ENCODE peak calls at places on chromosomes 1 and 21, in seven cellular contexts. E is Peyer's patch, X is body of pancreas, Y is sigmoid colon, P is tibial nerve, I is IMR-90, F is H54. K is an unnamed sample.

GRCh38 chr1:108955111-108955510 is 8.2 kb downstream of the CLCC1 start:
- DNase-seq in E (no peak), X (no peak), Y (no peak), P (no peak), I (no peak), F (no peak), K (no peak)

GRCh38 chr1:154425172-154425571 is 20.0 kb downstream of the IL6R start:
- DNase-seq in E (no peak), X (no peak), Y (no peak), P (no peak), I (no peak), F (no peak), K (no peak)

GRCh38 chr1:81874461-81874860 is 73.7 kb downstream of the ADGRL2 start:
- DNase-seq in E (no peak), X (no peak), Y (no peak), P (no peak), I (no peak), F (no peak), K (no peak)

GRCh38 chr1:2526824-2527552 is 592 bp upstream of the PANK4 start:
- DNase-seq in E (no peak), X (no peak), Y (peak), P (no peak), I (peak), F (peak), K (no peak)

GRCh38 chr1:54861070-54861761 is 25.8 kb downstream of the DHCR24 start:
- DNase-seq in E (no peak), X (no peak), Y (no peak), P (no peak), I (no peak), F (no peak), K (peak)

GRCh38 chr21:46294647-46295176 is 8.6 kb downstream of the YBEY start:
- DNase-seq in E (no peak), X (no peak), Y (no peak), P (no peak), I (peak), F (peak), K (peak)

GRCh38 chr1:157004771-157005170 is 40.8 kb downstream of the ARHGEF11 start:
- DNase-seq in E (no peak), X (no peak), Y (no peak), P (no peak), I (no peak), F (no peak), K (no peak)

GRCh38 chr1:111516008-111516535 is 12.6 kb upstream of the ADORA3 start:
- DNase-seq in E (peak), X (peak), Y (peak), P (no peak), I (peak), F (no peak), K (peak)

GRCh38 chr1:38305666-38306065 is 259.1 kb upstream of the POU3F1 start:
- DNase-seq in E (no peak), X (no peak), Y (no peak), P (no peak), I (no peak), F (no peak), K (no peak)

DNA sequence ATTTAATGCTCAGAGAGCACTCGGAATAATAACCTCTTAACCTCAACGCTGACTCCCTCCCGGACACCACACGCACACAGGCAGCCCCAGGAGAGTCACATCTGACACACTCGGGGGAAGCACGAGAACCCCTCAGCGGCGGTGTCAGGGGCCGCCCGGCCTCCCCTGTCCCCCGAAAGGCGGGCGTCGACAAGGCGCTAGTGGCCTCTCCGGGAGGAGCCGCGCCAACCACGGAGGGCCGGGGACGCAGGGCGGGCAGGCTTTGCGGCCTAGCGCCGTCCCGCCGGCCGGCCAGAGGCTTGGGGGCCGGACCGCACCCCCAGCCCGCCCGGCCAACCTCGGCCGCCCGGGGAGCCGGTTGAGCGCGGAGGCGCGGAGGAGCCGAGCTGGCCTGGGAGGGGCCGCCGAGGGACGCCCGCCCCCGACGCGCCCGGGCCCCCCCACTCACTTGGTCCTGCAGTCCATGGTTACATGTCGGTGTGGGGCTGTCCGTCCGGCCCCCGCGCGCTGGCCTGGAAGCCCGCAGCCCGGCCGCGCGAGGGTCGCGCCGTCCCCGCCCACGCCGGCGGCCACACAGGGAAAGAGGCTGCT is 494 bp downstream of the DENND1B start:
- DNase-seq in E (peak), X (peak), Y (peak), P (no peak), I (peak), F (peak), K (peak)
- TF ChIP-seq POLR2A in E (no peak), X (no peak), Y (no peak), P (no peak), I (peak), F (no peak), K (no peak)

DNA sequence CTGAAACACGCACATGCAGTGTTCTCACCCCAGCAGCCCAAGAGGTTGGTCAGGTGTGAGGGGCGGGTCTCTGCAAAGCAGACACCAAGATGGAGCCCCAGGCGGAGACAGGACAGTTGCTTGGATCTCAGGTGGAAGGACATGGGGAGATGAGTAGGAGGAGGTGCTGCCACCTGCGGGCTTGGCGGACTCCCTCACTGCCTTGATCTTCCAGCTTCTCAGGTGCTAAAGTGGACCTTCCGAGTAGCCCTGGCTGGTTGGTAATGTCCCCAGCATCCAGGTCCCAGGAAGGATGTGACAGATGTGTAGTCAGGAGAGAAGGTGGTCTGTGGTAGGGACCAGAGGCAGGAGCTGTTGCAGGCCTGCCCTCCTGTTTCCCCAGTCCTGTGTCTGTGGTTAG is 114.1 kb downstream of the AJAP1 start:
- DNase-seq in E (no peak), X (no peak), Y (no peak), P (no peak), I (no peak), F (no peak), K (no peak)
- TF ChIP-seq POLR2A in E (no peak), X (no peak), Y (no peak), P (no peak), I (no peak), F (no peak), K (no peak)

GRCh38 chr1:162561037-162561615 is 396 bp upstream of the UAP1 start:
- DNase-seq in E (peak), X (peak), Y (peak), P (peak), I (peak), F (peak), K (peak)
- TF ChIP-seq POLR2A in E (no peak), X (peak), Y (peak), P (peak), I (peak), F (peak), K (peak)

DNA sequence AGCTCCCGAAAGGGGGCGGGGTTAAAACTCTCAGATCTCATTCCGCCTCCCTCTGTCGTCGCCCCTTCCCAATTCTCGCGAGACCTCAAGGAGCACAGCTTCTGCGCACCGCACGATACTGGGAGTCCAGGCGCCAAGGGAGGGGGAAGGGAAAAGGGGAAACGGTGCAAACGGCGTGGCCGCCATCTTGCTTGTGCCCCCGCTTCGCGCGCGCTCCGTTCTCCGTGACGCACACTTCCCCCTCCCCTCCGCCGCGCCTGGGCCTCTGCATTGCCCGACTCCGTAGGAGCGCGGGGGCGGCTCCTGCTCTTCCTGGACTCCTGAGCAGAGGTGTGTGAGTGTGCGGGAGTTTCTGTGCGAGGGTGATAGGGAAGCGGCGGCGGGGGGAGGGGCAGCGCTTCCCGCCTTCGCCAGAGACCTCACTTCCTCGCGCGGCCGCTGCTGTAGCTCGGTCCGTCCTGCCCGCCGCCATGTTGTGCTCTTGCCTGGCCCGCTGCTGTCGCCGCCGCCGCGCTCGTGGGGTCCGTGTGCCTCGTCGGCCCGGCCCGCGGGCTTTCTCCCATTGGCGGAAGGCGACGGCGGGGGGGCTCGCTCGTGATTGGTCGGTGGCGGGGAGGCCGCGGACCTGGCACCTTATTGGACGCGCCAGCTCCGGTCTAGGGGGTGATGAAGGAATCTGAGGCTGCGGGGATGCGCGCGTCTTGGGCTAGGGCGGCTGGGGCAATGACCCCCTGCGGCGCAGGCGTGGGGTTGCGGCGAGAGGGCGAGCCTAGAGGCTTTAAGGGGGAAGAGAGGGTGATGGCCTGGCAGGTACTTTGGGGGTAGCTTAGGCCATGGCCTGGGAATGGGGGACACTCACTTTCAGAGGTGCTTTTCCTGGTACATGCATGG is at the start of gene NFYC:
- DNase-seq in E (peak), X (peak), Y (peak), P (peak), I (peak), F (peak), K (peak)
- TF ChIP-seq POLR2A in E (peak), X (peak), Y (peak), P (peak), I (peak), F (peak), K (peak)

GRCh38 chr1:12159826-12160225 is 7.0 kb upstream of the TNFRSF1B start:
- DNase-seq in E (no peak), X (no peak), Y (no peak), P (no peak), I (no peak), F (no peak), K (no peak)

GRCh38 chr1:12162459-12163137 is 4.2 kb upstream of the TNFRSF1B start:
- DNase-seq in E (no peak), X (no peak), Y (no peak), P (no peak), I (no peak), F (no peak), K (no peak)

GRCh38 chr1:12163210-12163609 is 3.6 kb upstream of the TNFRSF1B start:
- DNase-seq in E (no peak), X (no peak), Y (no peak), P (no peak), I (no peak), F (no peak), K (no peak)

GRCh38 chr1:12161662-12162458 is 4.9 kb upstream of the TNFRSF1B start:
- DNase-seq in E (peak), X (peak), Y (peak), P (peak), I (peak), F (peak), K (peak)

DNA sequence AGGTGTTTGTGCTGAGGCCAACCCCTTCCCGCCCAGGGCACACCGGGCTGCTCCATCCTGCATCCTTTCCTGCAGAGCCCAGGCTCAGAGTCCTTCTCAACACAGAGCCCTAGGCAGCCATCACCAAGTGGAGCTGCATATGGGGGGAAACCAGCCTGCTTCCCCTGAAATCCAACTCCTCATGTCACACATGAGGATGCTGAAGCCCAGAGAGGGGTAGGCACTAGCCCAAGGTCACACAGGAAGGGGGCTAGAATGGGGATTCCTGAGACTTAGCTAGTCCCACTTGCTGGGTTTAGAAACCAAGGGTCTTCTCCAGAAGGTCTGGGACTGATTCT is 5.5 kb upstream of the TNFRSF1B start:
- DNase-seq in E (no peak), X (no peak), Y (no peak), P (no peak), I (no peak), F (no peak), K (no peak)
- TF ChIP-seq POLR2A in E (no peak), X (no peak), Y (no peak), P (no peak), I (no peak), F (no peak), K (no peak)

DNA sequence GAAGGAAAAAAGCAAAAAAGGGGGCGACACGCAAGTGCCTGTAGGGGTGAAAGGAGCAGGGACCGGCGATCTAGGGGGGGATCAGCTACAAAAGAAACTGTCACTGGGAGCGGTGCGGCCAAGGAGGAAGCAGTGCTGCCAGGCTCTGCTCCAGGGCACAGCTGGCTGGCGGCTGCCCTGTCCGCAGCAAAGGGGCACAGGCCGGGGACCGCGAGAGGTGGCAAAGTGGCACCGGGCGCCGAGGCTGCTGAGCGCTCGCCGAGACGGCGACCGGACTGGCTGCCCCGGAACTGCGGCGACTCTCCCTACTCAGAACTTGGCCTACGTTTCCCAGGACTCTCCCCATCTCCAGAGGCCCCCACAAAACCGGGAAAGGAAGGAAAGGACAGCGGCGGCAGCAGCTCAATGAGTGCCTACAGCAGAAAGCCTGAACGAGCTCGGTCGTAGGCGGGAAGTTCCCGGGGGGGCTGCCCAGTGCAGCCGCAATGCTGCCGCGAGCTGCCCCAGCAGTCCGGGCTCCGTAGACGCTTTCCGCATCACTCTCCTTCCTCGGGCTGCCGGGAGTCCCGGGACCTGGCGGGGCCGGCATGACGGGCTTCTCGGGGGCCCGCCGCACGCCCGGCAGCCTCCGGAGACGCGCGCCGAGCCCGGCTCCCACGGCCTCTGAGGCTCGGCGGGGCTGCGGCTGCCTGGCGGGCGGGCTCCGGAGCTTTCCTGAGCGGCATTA is 998 bp upstream of the CDKN2C start:
- DNase-seq in E (peak), X (peak), Y (peak), P (no peak), I (no peak), F (no peak), K (peak)
- TF ChIP-seq POLR2A in E (no peak), X (peak), Y (no peak), P (no peak), I (no peak), F (peak), K (peak)

GRCh38 chr1:27574871-27575831 is 28.8 kb downstream of the AHDC1 start:
- DNase-seq in E (no peak), X (peak), Y (peak), P (no peak), I (peak), F (no peak), K (peak)
- TF ChIP-seq POLR2A in E (no peak), X (peak), Y (peak), P (no peak), I (no peak), F (no peak), K (no peak)

DNA sequence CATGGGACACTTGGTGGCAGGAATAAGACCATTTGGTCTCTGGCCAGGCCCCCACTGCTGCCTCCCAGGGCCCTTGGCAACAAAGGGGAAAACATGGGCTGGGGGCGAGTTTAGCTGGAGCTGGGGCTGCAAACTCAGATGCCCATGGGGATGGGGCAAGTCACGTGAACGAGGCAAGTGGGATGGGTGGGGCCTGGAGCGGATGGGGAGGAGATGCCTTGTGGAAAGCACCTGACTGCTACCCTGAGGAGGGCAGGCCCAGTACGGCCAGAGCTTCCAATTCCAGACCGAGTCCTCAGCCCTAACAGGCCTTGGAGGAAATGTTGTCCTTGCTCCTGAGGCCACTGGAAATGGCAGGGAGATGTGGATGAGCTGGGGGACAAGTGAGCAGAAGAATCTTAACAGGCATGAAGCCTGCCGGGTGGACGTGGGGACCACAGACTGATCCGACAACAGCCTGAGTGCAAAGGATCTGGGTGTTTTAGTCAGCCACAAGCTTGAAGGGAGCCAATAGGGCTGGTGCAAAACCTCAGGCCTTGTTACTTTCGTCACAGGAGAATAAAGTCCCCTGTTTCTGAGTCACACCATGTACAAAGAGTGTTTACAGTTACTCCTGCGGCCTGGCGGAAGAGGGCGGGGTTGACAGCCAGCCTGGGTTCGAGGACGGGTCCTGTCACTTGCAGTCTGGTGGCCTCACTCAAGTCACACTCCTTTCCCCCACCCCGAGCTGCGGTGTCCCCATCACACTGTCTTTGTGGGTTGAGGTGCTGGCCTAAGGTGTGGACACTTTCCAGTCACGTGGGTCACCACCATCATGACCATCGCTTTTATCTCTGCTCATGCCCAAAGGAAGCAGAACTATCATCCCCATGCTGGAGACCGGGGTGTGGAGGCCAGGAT is 19.1 kb downstream of the RUNX3 start:
- DNase-seq in E (peak), X (peak), Y (no peak), P (no peak), I (peak), F (no peak), K (no peak)
- TF ChIP-seq POLR2A in E (peak), X (peak), Y (no peak), P (no peak), I (no peak), F (no peak), K (no peak)

GRCh38 chr1:216766633-216767325 is 43.5 kb upstream of the ESRRG start:
- DNase-seq in E (no peak), X (no peak), Y (no peak), P (no peak), I (no peak), F (no peak), K (peak)

GRCh38 chr1:216765346-216766300 is 42.4 kb upstream of the ESRRG start:
- DNase-seq in E (no peak), X (no peak), Y (no peak), P (no peak), I (no peak), F (no peak), K (no peak)
- TF ChIP-seq POLR2A in E (no peak), X (no peak), Y (no peak), P (no peak), I (no peak), F (no peak), K (no peak)